ENCODE peak calls at places on chromosomes 11 and 22, in four cellular contexts. G is A172, D is amniotic stem cell, C is IMR-90. I is an unnamed sample.

GRCh38 chr11:13896175-13896989 is 66.1 kb upstream of the SPON1 start:
- DNase-seq in G (no peak), D (no peak), C (no peak), I (no peak)

GRCh38 chr11:71537537-71537936 is 288 bp upstream of the KRTAP5-8 start:
- DNase-seq in G (no peak), D (no peak), C (no peak), I (no peak)

GRCh38 chr11:27464155-27464759 is 8.3 kb downstream of the LGR4 start:
- DNase-seq in G (peak; percentile 58), D (no peak), C (peak; percentile 44), I (peak; percentile 50)

GRCh38 chr11:93652161-93652597 is 9.3 kb upstream of the CEP295 start:
- DNase-seq in G (peak; percentile 17), D (no peak), C (peak; percentile 44), I (peak; percentile 67)

GRCh38 chr11:67032830-67033555 is 10.1 kb downstream of the SYT12 start:
- DNase-seq in G (peak; percentile 88), D (peak; percentile 48), C (peak; percentile 94), I (peak; percentile 91)

GRCh38 chr22:24302591-24302990 is 32.0 kb downstream of the SPECC1L start:
- DNase-seq in G (no peak), D (no peak), C (no peak), I (no peak)

GRCh38 chr22:19058713-19059451 is 63.3 kb downstream of the DGCR2 start:
- DNase-seq in G (no peak), D (no peak), C (no peak), I (no peak)

GRCh38 chr11:93775289-93775688 is 8.8 kb upstream of the MED17 start:
- DNase-seq in G (peak; percentile 6), D (no peak), C (no peak), I (no peak)

GRCh38 chr11:97136067-97136466 is 746.3 kb downstream of the JRKL start:
- DNase-seq in G (no peak), D (no peak), C (no peak), I (no peak)

GRCh38 chr11:64717268-64717578 is 5.8 kb downstream of the NRXN2 start:
- DNase-seq in G (no peak), D (no peak), C (no peak), I (no peak)

GRCh38 chr22:28375761-28376534 is 303.7 kb downstream of the TTC28 start:
- DNase-seq in G (no peak), D (no peak), C (peak; percentile 13), I (peak; percentile 82)

GRCh38 chr22:22171357-22172218 is 73.0 kb upstream of the VPREB1 start:
- DNase-seq in G (no peak), D (no peak), C (no peak), I (no peak)

GRCh38 chr11:7977251-7977917 is 9.8 kb upstream of the EIF3F start:
- DNase-seq in G (peak; percentile 86), D (peak; percentile 77), C (peak; percentile 97), I (peak; percentile 92)

GRCh38 chr22:17486313-17486712 is 77.0 kb upstream of the SLC25A18 start:
- DNase-seq in G (no peak), D (no peak), C (no peak), I (no peak)

GRCh38 chr22:23787910-23788309 is 1.1 kb downstream of the SMARCB1 start:
- DNase-seq in G (no peak), D (no peak), C (no peak), I (no peak)

GRCh38 chr11:114159320-114159719 is 99.8 kb downstream of the ZBTB16 start:
- DNase-seq in G (no peak), D (no peak), C (no peak), I (no peak)

GRCh38 chr11:61473370-61474025 is 35.1 kb upstream of the LRRC10B start:
- DNase-seq in G (no peak), D (peak; percentile 24), C (peak; percentile 28), I (peak; percentile 80)

GRCh38 chr22:43854151-43854785 is 8.0 kb downstream of the SULT4A1 start:
- DNase-seq in G (no peak), D (no peak), C (no peak), I (no peak)

GRCh38 chr11:115701284-115701875 is 197.2 kb upstream of the CADM1 start:
- DNase-seq in G (no peak), D (no peak), C (no peak), I (no peak)

GRCh38 chr11:45079075-45079444 is 67.4 kb upstream of the PRDM11 start:
- DNase-seq in G (no peak), D (no peak), C (no peak), I (no peak)

GRCh38 chr11:17771841-17772401 is 37.3 kb downstream of the KCNC1 start:
- DNase-seq in G (no peak), D (no peak), C (no peak), I (no peak)

GRCh38 chr11:33622231-33622630 is 78.4 kb downstream of the C11orf91 start:
- DNase-seq in G (no peak), D (no peak), C (peak; percentile 63), I (peak; percentile 70)

GRCh38 chr22:27133951-27134664 is 476.7 kb downstream of the MIAT start:
- DNase-seq in G (peak; percentile 93), D (peak; percentile 11), C (peak; percentile 86), I (peak; percentile 91)

GRCh38 chr11:75073459-75074190 is 23.1 kb downstream of the OR2AT4 start:
- DNase-seq in G (no peak), D (no peak), C (no peak), I (no peak)

GRCh38 chr22:31055322-31056159 is 25.6 kb upstream of the SMTN start:
- DNase-seq in G (peak; percentile 81), D (peak; percentile 84), C (peak; percentile 99), I (peak; percentile 97)

GRCh38 chr11:70467196-70468085 is 69.1 kb downstream of the CTTN start:
- DNase-seq in G (peak; percentile 52), D (peak; percentile 19), C (peak; percentile 39), I (peak; percentile 60)

GRCh38 chr11:720642-721346 is 14.8 kb downstream of the EPS8L2 start:
- DNase-seq in G (no peak), D (no peak), C (peak; percentile 29), I (no peak)

GRCh38 chr11:11513438-11513837 is 108.4 kb downstream of the GALNT18 start:
- DNase-seq in G (no peak), D (no peak), C (no peak), I (peak; percentile 2)

GRCh38 chr22:42489000-42489399 is 30.6 kb downstream of the RRP7A start:
- DNase-seq in G (no peak), D (no peak), C (no peak), I (no peak)

GRCh38 chr11:117834838-117835443 is 10.4 kb upstream of the FXYD2 start:
- DNase-seq in G (no peak), D (no peak), C (no peak), I (no peak)

GRCh38 chr11:1060885-1061616 is 13.6 kb upstream of the MUC2 start:
- DNase-seq in G (peak; percentile 93), D (peak; percentile 81), C (peak; percentile 56), I (peak; percentile 81)

GRCh38 chr11:5004429-5005274 is 10.0 kb downstream of the OR51L1 start:
- DNase-seq in G (peak; percentile 36), D (no peak), C (peak; percentile 61), I (peak; percentile 56)

GRCh38 chr11:83280256-83280655 is 5.9 kb downstream of the CCDC90B start:
- DNase-seq in G (no peak), D (no peak), C (no peak), I (no peak)

GRCh38 chr22:26124991-26125725 is 44.1 kb upstream of the SEZ6L start:
- DNase-seq in G (no peak), D (no peak), C (no peak), I (no peak)